ENCODE peak calls at places on chromosomes 1 and 21, in ten cellular contexts. One of them, this sample, is unnamed.

GRCh38 chr1:21237386-21238088 is 52.7 kb downstream of the ECE1 start:
- DNase-seq in AG08396: no peak
- DNase-seq in ELR: no peak
- DNase-seq in globus pallidus: no peak
- DNase-seq in activated naive CD4-positive, alpha-beta T cell: no peak
- DNase-seq in GM13976: no peak
- DNase-seq in fibroblast of lung: no peak
- DNase-seq in left ventricle myocardium inferior: peak
- DNase-seq in NCI-H1105 treated with DMSO at 0.1 percent for 48 hours: no peak
- DNase-seq in substantia nigra: no peak
- DNase-seq in this sample: no peak

GRCh38 chr1:224730540-224730939 is 114.4 kb downstream of the CNIH3 start:
- DNase-seq in activated naive CD4-positive, alpha-beta T cell: no peak
- DNase-seq in ELR: no peak
- DNase-seq in GM13976: no peak
- DNase-seq in NCI-H1105 treated with DMSO at 0.1 percent for 48 hours: no peak
- DNase-seq in left ventricle myocardium inferior: no peak
- DNase-seq in substantia nigra: no peak
- DNase-seq in globus pallidus: no peak
- DNase-seq in AG08396: no peak
- DNase-seq in fibroblast of lung: peak
- DNase-seq in this sample: no peak

GRCh38 chr1:5973771-5974170 is 18.5 kb downstream of the NPHP4 start:
- DNase-seq in activated naive CD4-positive, alpha-beta T cell: no peak
- DNase-seq in globus pallidus: peak
- DNase-seq in left ventricle myocardium inferior: no peak
- DNase-seq in AG08396: no peak
- DNase-seq in fibroblast of lung: no peak
- DNase-seq in substantia nigra: peak
- DNase-seq in ELR: no peak
- DNase-seq in GM13976: no peak
- DNase-seq in NCI-H1105 treated with DMSO at 0.1 percent for 48 hours: no peak
- DNase-seq in this sample: peak

GRCh38 chr21:42056468-42056867 is 14.6 kb upstream of the UMODL1 start:
- DNase-seq in fibroblast of lung: peak
- DNase-seq in GM13976: no peak
- DNase-seq in left ventricle myocardium inferior: no peak
- DNase-seq in substantia nigra: no peak
- DNase-seq in activated naive CD4-positive, alpha-beta T cell: no peak
- DNase-seq in AG08396: no peak
- DNase-seq in ELR: no peak
- DNase-seq in NCI-H1105 treated with DMSO at 0.1 percent for 48 hours: peak
- DNase-seq in globus pallidus: no peak
- DNase-seq in this sample: peak

GRCh38 chr1:234214129-234214910 is 158.9 kb upstream of the COA6 start:
- DNase-seq in GM13976: peak
- DNase-seq in left ventricle myocardium inferior: no peak
- DNase-seq in globus pallidus: no peak
- DNase-seq in AG08396: no peak
- DNase-seq in fibroblast of lung: no peak
- DNase-seq in ELR: peak
- DNase-seq in NCI-H1105 treated with DMSO at 0.1 percent for 48 hours: peak
- DNase-seq in substantia nigra: peak
- DNase-seq in activated naive CD4-positive, alpha-beta T cell: peak
- DNase-seq in this sample: peak

GRCh38 chr1:110962892-110963665 is 643 bp downstream of the LRIF1 start:
- DNase-seq in ELR: peak
- DNase-seq in substantia nigra: peak
- DNase-seq in GM13976: peak
- DNase-seq in NCI-H1105 treated with DMSO at 0.1 percent for 48 hours: peak
- DNase-seq in left ventricle myocardium inferior: peak
- DNase-seq in fibroblast of lung: peak
- DNase-seq in activated naive CD4-positive, alpha-beta T cell: peak
- DNase-seq in AG08396: peak
- DNase-seq in globus pallidus: peak
- DNase-seq in this sample: peak

GRCh38 chr1:212483154-212483505 is 50.4 kb downstream of the NENF start:
- DNase-seq in ELR: no peak
- DNase-seq in AG08396: no peak
- DNase-seq in substantia nigra: no peak
- DNase-seq in GM13976: no peak
- DNase-seq in NCI-H1105 treated with DMSO at 0.1 percent for 48 hours: no peak
- DNase-seq in left ventricle myocardium inferior: no peak
- DNase-seq in activated naive CD4-positive, alpha-beta T cell: no peak
- DNase-seq in fibroblast of lung: no peak
- DNase-seq in globus pallidus: no peak
- DNase-seq in this sample: no peak

GRCh38 chr1:119674835-119675289 is 26.8 kb upstream of the ZNF697 start:
- DNase-seq in NCI-H1105 treated with DMSO at 0.1 percent for 48 hours: peak
- DNase-seq in ELR: peak
- DNase-seq in GM13976: peak
- DNase-seq in left ventricle myocardium inferior: no peak
- DNase-seq in substantia nigra: no peak
- DNase-seq in fibroblast of lung: peak
- DNase-seq in globus pallidus: peak
- DNase-seq in AG08396: peak
- DNase-seq in activated naive CD4-positive, alpha-beta T cell: no peak
- DNase-seq in this sample: no peak

GRCh38 chr1:94798472-94798871 is 21.7 kb upstream of the SLC44A3 start:
- DNase-seq in substantia nigra: no peak
- DNase-seq in GM13976: no peak
- DNase-seq in AG08396: no peak
- DNase-seq in activated naive CD4-positive, alpha-beta T cell: no peak
- DNase-seq in fibroblast of lung: no peak
- DNase-seq in left ventricle myocardium inferior: no peak
- DNase-seq in globus pallidus: no peak
- DNase-seq in NCI-H1105 treated with DMSO at 0.1 percent for 48 hours: no peak
- DNase-seq in ELR: no peak
- DNase-seq in this sample: no peak

GRCh38 chr1:44024903-44025525 is 6.2 kb downstream of the SLC6A9 start:
- DNase-seq in GM13976: no peak
- DNase-seq in activated naive CD4-positive, alpha-beta T cell: no peak
- DNase-seq in NCI-H1105 treated with DMSO at 0.1 percent for 48 hours: no peak
- DNase-seq in globus pallidus: no peak
- DNase-seq in ELR: peak
- DNase-seq in fibroblast of lung: no peak
- DNase-seq in left ventricle myocardium inferior: no peak
- DNase-seq in substantia nigra: no peak
- DNase-seq in AG08396: no peak
- DNase-seq in this sample: peak

GRCh38 chr1:81506691-81507090 is 294.0 kb upstream of the ADGRL2 start:
- DNase-seq in substantia nigra: no peak
- DNase-seq in GM13976: no peak
- DNase-seq in activated naive CD4-positive, alpha-beta T cell: no peak
- DNase-seq in globus pallidus: no peak
- DNase-seq in fibroblast of lung: no peak
- DNase-seq in NCI-H1105 treated with DMSO at 0.1 percent for 48 hours: no peak
- DNase-seq in ELR: no peak
- DNase-seq in left ventricle myocardium inferior: no peak
- DNase-seq in AG08396: no peak
- DNase-seq in this sample: no peak